ENCODE peak calls at places on chromosomes 6 and 20, in nine cellular contexts. X, F, B, K, R, N, J, M and U are unnamed samples.

GRCh38 chr6:131063764-131064272 is 773 bp upstream of the EPB41L2 start:
- DNase-seq in J (no peak), X (no peak), R (no peak), K (no peak), N (no peak), F (peak; percentile 7), B (no peak), M (peak; percentile 39), U (no peak)

GRCh38 chr6:132708771-132709170 is 5.1 kb downstream of the VNN1 start:
- DNase-seq in B (no peak), X (no peak), N (no peak), J (no peak), K (no peak), M (no peak), F (no peak), R (no peak), U (no peak)

GRCh38 chr6:133740218-133740617 is 148.7 kb upstream of the TCF21 start:
- DNase-seq in K (no peak), F (no peak), B (no peak), X (no peak), J (no peak), N (no peak), M (no peak), R (no peak), U (no peak)

GRCh38 chr6:89591745-89592144 is 46.8 kb downstream of the LYRM2 start:
- DNase-seq in M (no peak), F (no peak), X (peak; percentile 23), J (no peak), K (no peak), R (no peak), N (no peak), B (no peak), U (no peak)

GRCh38 chr6:108164815-108165706 is 761 bp upstream of the NR2E1 start:
- DNase-seq in K (no peak), J (no peak), R (no peak), N (no peak), X (no peak), B (no peak), F (no peak), M (no peak), U (peak; percentile 27)

GRCh38 chr20:41935259-41935791 is 317.1 kb upstream of the CHD6 start:
- DNase-seq in K (no peak), R (no peak), X (no peak), N (no peak), B (no peak), F (no peak), M (no peak), J (no peak), U (no peak)

GRCh38 chr20:43022081-43022480 is 167.6 kb downstream of the PTPRT start:
- DNase-seq in B (no peak), X (no peak), K (no peak), N (no peak), M (no peak), F (no peak), R (no peak), J (no peak), U (no peak)

GRCh38 chr6:90611543-90611864 is 24.6 kb upstream of the MAP3K7 start:
- DNase-seq in X (no peak), M (no peak), F (no peak), J (no peak), K (no peak), B (no peak), R (no peak), N (no peak), U (no peak)

GRCh38 chr6:51339728-51340127 is 521.1 kb downstream of the TFAP2B start:
- DNase-seq in F (no peak), N (no peak), X (no peak), R (no peak), M (no peak), J (no peak), K (no peak), B (no peak), U (no peak)

GRCh38 chr6:157681041-157681650 is 141.9 kb upstream of the SNX9 start:
- DNase-seq in M (no peak), B (no peak), X (no peak), K (no peak), F (no peak), N (no peak), J (no peak), R (no peak), U (no peak)

GRCh38 chr6:152356659-152357058 is 280.5 kb downstream of the SYNE1 start:
- DNase-seq in J (no peak), R (no peak), M (no peak), B (no peak), K (peak; percentile 27), F (peak; percentile 32), N (peak; percentile 32), X (no peak), U (no peak)

GRCh38 chr20:46293084-46293483 is 15.2 kb downstream of the CDH22 start:
- DNase-seq in X (peak; percentile 92), R (no peak), F (no peak), J (no peak), B (no peak), N (no peak), K (peak; percentile 33), M (no peak), U (peak; percentile 12)

GRCh38 chr20:58480455-58481356 is 34.5 kb downstream of the APCDD1L start:
- DNase-seq in N (no peak), B (no peak), R (no peak), X (no peak), M (no peak), J (no peak), F (no peak), K (no peak), U (no peak)

GRCh38 chr6:167811689-167812487 is 14.8 kb upstream of the AFDN start:
- DNase-seq in K (no peak), R (no peak), M (no peak), X (no peak), B (no peak), J (no peak), F (no peak), N (no peak), U (no peak)

GRCh38 chr6:170030284-170031095 is 260.4 kb downstream of the DLL1 start:
- DNase-seq in N (no peak), M (peak; percentile 21), F (no peak), X (no peak), R (no peak), J (no peak), B (no peak), K (no peak), U (no peak)

GRCh38 chr6:11222385-11223277 is 9.8 kb downstream of the NEDD9 start:
- DNase-seq in K (no peak), F (no peak), M (no peak), X (no peak), J (no peak), B (no peak), R (no peak), N (no peak), U (no peak)

GRCh38 chr6:42217165-42217522 is 517 bp downstream of the MRPS10 start:
- DNase-seq in J (no peak), F (no peak), X (peak; percentile 12), N (no peak), M (no peak), K (peak; percentile 7), B (no peak), R (no peak), U (no peak)

DNA sequence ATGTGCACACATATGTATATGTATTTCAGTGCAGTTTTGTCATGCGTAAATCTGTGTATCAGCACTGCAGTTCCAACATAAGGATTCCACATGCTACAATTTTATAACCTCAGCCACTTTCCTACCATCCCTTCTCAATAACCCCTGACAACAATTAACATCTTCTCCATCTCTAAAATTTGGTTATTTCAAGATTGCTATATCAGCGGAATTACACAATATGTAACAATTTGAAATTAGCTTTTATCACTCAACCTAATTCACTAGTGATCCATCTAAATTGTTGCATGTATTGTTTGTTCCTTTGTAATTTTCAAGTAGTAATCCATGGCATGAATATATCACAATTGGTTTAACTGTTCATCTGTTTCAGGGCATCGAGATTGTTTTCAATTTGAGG is 511.3 kb downstream of the HAO1 start:
- DNase-seq in M (no peak), N (no peak), J (no peak), B (no peak), R (no peak), K (no peak), F (no peak), X (no peak), U (no peak)
- H3K27me3 ChIP-seq in M (no peaks in the 10 kb centered on the region), N (no peaks in the 10 kb centered on the region), J (no peaks in the 10 kb centered on the region), B (no peaks in the 10 kb centered on the region), R (no peaks in the 10 kb centered on the region), K (no peaks in the 10 kb centered on the region), F (no peaks in the 10 kb centered on the region), X (no peaks in the 10 kb centered on the region), U (peaks cover 4% of the 10 kb centered on the region)

GRCh38 chr20:63035284-63036185 is 28.8 kb upstream of the BHLHE23 start:
- DNase-seq in B (peak; percentile 39), K (no peak), X (no peak), N (no peak), R (no peak), M (peak; percentile 25), F (no peak), J (no peak), U (no peak)
- H3K27me3 ChIP-seq in B (peaks cover 71% of the 10 kb centered on the region), K (peaks cover 95% of the 10 kb centered on the region), X (peaks cover 49% of the 10 kb centered on the region), N (no peaks in the 10 kb centered on the region), R (no peaks in the 10 kb centered on the region), M (peaks cover 100% of the 10 kb centered on the region), F (no peaks in the 10 kb centered on the region), J (no peaks in the 10 kb centered on the region), U (peaks cover 80% of the 10 kb centered on the region)

DNA sequence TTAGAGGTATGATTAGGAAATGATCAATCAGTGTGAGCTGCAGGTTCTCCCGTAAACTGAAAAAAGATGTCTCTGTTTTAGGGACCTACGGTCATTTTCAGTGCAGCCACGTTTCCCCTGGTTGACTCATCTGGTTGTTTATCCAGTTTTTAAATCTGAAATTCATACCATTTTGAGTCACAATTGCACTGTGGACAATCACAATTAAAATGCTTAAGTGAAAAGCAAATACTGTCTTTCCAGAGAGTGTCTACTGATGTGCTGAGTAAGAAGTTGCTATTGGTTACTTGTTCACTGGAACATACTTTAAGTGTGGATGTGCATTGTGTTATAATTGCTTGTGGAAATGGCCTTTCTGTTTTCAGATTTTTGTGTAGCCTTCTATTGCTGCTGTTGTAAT is 305.1 kb upstream of the SASH1 start:
- DNase-seq in R (no peak), K (no peak), X (no peak), N (no peak), J (no peak), B (no peak), F (no peak), M (no peak), U (no peak)
- H3K27me3 ChIP-seq in R (no peaks in the 10 kb centered on the region), K (no peaks in the 10 kb centered on the region), X (no peaks in the 10 kb centered on the region), N (no peaks in the 10 kb centered on the region), J (no peaks in the 10 kb centered on the region), B (no peaks in the 10 kb centered on the region), F (no peaks in the 10 kb centered on the region), M (no peaks in the 10 kb centered on the region), U (no peaks in the 10 kb centered on the region)

GRCh38 chr20:63464289-63464635 is 8.2 kb downstream of the KCNQ2 start:
- DNase-seq in M (no peak), R (no peak), X (no peak), B (no peak), N (no peak), J (no peak), K (no peak), F (no peak), U (no peak)
- H3K27me3 ChIP-seq in M (peaks cover 95% of the 10 kb centered on the region), R (peaks cover 25% of the 10 kb centered on the region), X (no peaks in the 10 kb centered on the region), B (peaks cover 38% of the 10 kb centered on the region), N (no peaks in the 10 kb centered on the region), J (no peaks in the 10 kb centered on the region), K (peaks cover 94% of the 10 kb centered on the region), F (no peaks in the 10 kb centered on the region), U (peaks cover 74% of the 10 kb centered on the region)

GRCh38 chr20:62484478-62484877 is 8.7 kb upstream of the GATA5 start:
- DNase-seq in F (no peak), K (no peak), J (no peak), X (no peak), B (no peak), N (no peak), M (no peak), R (no peak), U (no peak)
- H3K27me3 ChIP-seq in F (peaks cover 3% of the 10 kb centered on the region), K (peaks cover 97% of the 10 kb centered on the region), J (no peaks in the 10 kb centered on the region), X (no peaks in the 10 kb centered on the region), B (peaks cover 87% of the 10 kb centered on the region), N (peaks cover 13% of the 10 kb centered on the region), M (peaks cover 98% of the 10 kb centered on the region), R (peaks cover 83% of the 10 kb centered on the region), U (no peaks in the 10 kb centered on the region)